ENCODE peak calls at places on chromosome 22, in seven cellular contexts. I, J, C, S, Y, A and Q are unnamed samples.
A peak's percentile ranks its signal among the peaks of the same experiment; 100 is the strongest.

GRCh38 chr22:29300807-29301601 is 5.4 kb upstream of the GAS2L1 start:
- DNase-seq in I (no peak), J (no peak), C (no peak), S (no peak), Y (no peak), A (no peak), Q (no peak)

GRCh38 chr22:48275412-48275811 is 1513.0 kb downstream of the TBC1D22A start:
- DNase-seq in I (no peak), J (no peak), C (no peak), S (no peak), Y (no peak), A (no peak), Q (no peak)

GRCh38 chr22:46006379-46007002 is 29.5 kb upstream of the WNT7B start:
- DNase-seq in I (peak; percentile 93), J (peak; percentile 98), C (peak; percentile 98), S (peak; percentile 89), Y (peak; percentile 68), A (peak; percentile 80), Q (no peak)

GRCh38 chr22:39110631-39111561 is 13.9 kb downstream of the APOBEC3H start:
- DNase-seq in I (no peak), J (peak; percentile 16), C (no peak), S (no peak), Y (no peak), A (no peak), Q (no peak)

GRCh38 chr22:45450931-45451651 is 37.6 kb downstream of the RIBC2 start:
- DNase-seq in I (peak; percentile 99), J (peak; percentile 59), C (peak; percentile 66), S (peak; percentile 99), Y (peak; percentile 83), A (no peak), Q (peak; percentile 98)

GRCh38 chr22:46076651-46077339 is 73.5 kb upstream of the PPARA start:
- DNase-seq in I (peak; percentile 85), J (peak; percentile 74), C (peak; percentile 78), S (peak; percentile 81), Y (no peak), A (no peak), Q (peak; percentile 61)

GRCh38 chr22:44671742-44672141 is 30.3 kb upstream of the PRR5 start:
- DNase-seq in I (peak; percentile 43), J (peak; percentile 21), C (no peak), S (peak; percentile 49), Y (no peak), A (no peak), Q (no peak)

GRCh38 chr22:28978158-28978557 is 83.5 kb downstream of the C22orf31 start:
- DNase-seq in I (peak; percentile 28), J (peak; percentile 77), C (no peak), S (no peak), Y (no peak), A (peak; percentile 17), Q (no peak)

GRCh38 chr22:27419473-27419872 is 382.1 kb downstream of the MN1 start:
- DNase-seq in I (peak; percentile 15), J (no peak), C (no peak), S (no peak), Y (no peak), A (no peak), Q (no peak)

GRCh38 chr22:22733881-22734373 is 89.5 kb downstream of the GGTLC2 start:
- DNase-seq in I (no peak), J (no peak), C (no peak), S (no peak), Y (no peak), A (no peak), Q (no peak)

GRCh38 chr22:20205964-20206708 is 55.3 kb upstream of the CCDC188 start:
- DNase-seq in I (peak; percentile 75), J (peak; percentile 74), C (peak; percentile 88), S (peak; percentile 80), Y (peak; percentile 31), A (peak; percentile 59), Q (no peak)

GRCh38 chr22:20204821-20205220 is 54.0 kb upstream of the CCDC188 start:
- DNase-seq in I (no peak), J (no peak), C (no peak), S (no peak), Y (no peak), A (no peak), Q (no peak)

GRCh38 chr22:20203142-20204099 is 52.6 kb upstream of the CCDC188 start:
- DNase-seq in I (peak; percentile 6), J (no peak), C (no peak), S (peak; percentile 36), Y (no peak), A (no peak), Q (no peak)

GRCh38 chr22:20205464-20205963 is 54.7 kb upstream of the CCDC188 start:
- DNase-seq in I (no peak), J (no peak), C (no peak), S (no peak), Y (no peak), A (no peak), Q (no peak)

GRCh38 chr22:20204281-20204680 is 53.4 kb upstream of the CCDC188 start:
- DNase-seq in I (no peak), J (no peak), C (no peak), S (no peak), Y (no peak), A (no peak), Q (no peak)
- H3K4me3 ChIP-seq in I (no peak overlapping the region), J (no peak overlapping the region), C (no peak overlapping the region), S (no peak overlapping the region), Y (no peak overlapping the region), A (no peak overlapping the region), Q (no peak overlapping the region)

DNA sequence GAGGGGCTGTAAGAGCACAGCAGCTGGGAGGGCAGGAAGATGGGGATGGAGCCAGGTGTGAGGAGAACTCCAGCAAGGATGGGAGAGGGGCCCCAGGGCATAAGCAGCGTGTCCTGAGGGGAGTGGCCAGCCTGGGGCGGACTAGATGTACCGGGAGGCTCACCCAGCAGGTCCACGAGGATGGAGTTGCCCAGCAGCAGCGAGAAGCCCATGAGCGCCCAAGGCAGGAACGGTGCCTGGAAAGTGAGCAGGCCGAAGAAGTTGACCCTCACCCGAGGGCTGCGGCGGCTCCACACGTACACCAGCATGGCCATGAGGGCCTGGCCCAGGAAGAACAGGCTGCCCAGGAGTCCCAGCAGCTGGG is 1.3 kb downstream of the DERL3 start:
- DNase-seq in I (no peak), J (peak; percentile 54), C (peak; percentile 67), S (no peak), Y (no peak), A (no peak), Q (no peak)
- H3K4me3 ChIP-seq in I (no peak overlapping the region), J (no peak overlapping the region), C (no peak overlapping the region), S (no peak overlapping the region), Y (no peak overlapping the region), A (no peak overlapping the region), Q (no peak overlapping the region)

DNA sequence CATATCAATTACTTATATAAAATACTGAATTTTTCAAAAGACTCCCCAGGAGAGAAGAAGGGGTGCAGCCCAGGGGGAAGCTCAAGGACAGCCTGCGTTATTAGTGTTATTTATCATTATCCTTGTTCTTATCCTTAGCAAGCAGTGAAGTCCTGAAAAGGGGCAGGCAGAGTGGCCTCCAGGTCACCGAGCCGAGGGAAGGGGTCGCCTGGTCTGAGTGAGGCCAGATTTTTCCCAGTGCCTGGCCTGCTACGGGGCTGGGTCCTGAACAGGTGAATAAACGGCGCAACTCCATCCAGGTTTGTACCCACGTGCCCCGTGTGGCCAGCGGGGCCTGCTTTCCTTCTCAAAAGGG is 123.7 kb downstream of the BRD1 start:
- DNase-seq in I (no peak), J (no peak), C (no peak), S (no peak), Y (no peak), A (no peak), Q (no peak)
- H3K4me3 ChIP-seq in I (no peak overlapping the region), J (no peak overlapping the region), C (no peak overlapping the region), S (no peak overlapping the region), Y (no peak overlapping the region), A (no peak overlapping the region), Q (no peak overlapping the region)

GRCh38 chr22:19716041-19716828 is 1.9 kb downstream of the SEPTIN5 start:
- DNase-seq in I (no peak), J (no peak), C (peak; percentile 56), S (no peak), Y (no peak), A (no peak), Q (no peak)

GRCh38 chr22:19714320-19715252 is at the start of gene SEPTIN5:
- DNase-seq in I (no peak), J (peak; percentile 52), C (peak; percentile 75), S (no peak), Y (no peak), A (no peak), Q (no peak)

GRCh38 chr22:19715286-19715939 is 1.1 kb downstream of the SEPTIN5 start:
- DNase-seq in I (no peak), J (no peak), C (peak; percentile 54), S (no peak), Y (no peak), A (no peak), Q (no peak)

GRCh38 chr22:19713228-19713627 is 1.1 kb upstream of the SEPTIN5 start:
- DNase-seq in I (no peak), J (peak; percentile 44), C (peak; percentile 44), S (no peak), Y (no peak), A (no peak), Q (no peak)

DNA sequence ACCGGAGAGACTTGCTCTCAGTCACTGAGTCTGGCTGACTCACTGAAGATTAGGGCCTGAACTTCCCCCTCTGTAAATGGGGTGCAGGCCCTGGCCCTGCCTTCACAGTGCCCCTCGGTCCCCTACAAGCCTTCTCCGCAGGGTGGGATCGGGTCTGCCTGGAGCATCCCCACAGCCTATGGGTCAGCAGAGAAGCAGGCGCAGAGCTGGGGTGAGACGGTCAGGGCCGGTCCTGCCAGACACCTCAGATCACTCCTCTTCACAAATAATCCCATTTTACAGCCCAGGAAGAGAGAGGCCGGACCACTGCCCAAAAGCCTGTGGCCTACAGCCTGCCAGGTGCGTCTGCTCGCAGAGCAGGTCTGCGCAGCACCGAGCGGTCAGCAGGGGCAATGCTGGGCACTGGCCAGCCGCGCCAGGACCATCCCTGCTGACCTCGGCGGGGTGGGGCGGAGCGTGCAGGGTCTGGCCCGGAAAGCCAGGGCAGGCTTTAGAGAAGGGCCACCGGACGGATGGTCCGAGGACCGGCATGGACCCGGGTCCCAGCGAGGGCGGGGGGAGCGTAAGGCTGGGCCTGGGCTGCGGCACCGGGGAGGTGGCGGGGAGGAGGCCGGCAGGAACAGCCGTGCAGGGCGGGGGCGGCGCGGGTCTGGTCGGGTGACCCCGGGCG is 518 bp upstream of the SEPTIN5 start:
- DNase-seq in I (no peak), J (peak; percentile 56), C (peak; percentile 77), S (no peak), Y (no peak), A (no peak), Q (no peak)
- H3K4me3 ChIP-seq in I (peak overlapping the region; percentile 57), J (peak overlapping the region; percentile 70), C (peak overlapping the region; percentile 69), S (no peak overlapping the region), Y (peak overlapping the region; percentile 49), A (peak overlapping the region; percentile 63), Q (peak overlapping the region; percentile 38)

DNA sequence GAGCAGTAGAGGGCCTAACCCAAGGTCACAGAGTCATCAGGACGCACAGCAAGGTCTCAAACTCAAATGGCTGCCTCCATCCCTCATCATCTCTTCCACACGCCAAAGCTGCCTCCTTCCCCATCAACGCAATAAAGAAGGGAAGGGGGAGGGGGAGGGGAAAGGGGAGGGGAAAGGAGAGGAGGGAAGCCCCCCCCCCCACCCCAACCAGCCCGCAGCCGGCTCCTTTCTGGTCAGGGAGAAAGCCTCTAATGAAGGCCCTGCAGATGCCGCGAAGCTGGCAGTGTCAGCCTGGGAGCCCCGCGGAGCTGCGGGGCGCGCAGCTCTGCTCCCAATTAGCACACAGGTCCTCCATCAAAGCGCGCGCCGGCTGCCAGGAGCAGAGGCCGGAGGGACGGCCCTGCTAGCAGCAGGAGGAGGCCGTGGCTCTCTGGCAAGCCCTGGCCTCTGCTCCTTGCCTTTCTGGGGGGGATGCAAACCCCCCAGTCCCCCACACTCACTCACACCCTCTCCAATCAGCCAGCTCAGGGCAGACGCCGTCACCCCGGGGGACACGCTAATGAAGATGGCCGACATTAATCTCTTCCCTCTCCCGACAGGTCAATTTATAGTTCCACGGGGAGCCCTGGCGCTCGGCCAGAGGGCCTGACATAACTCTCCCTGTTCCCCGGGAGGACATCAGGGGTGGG is 70.4 kb upstream of the TCF20 start:
- DNase-seq in I (no peak), J (no peak), C (peak; percentile 63), S (no peak), Y (no peak), A (no peak), Q (no peak)
- H3K4me3 ChIP-seq in I (no peak overlapping the region), J (no peak overlapping the region), C (no peak overlapping the region), S (no peak overlapping the region), Y (no peak overlapping the region), A (no peak overlapping the region), Q (no peak overlapping the region)